ENCODE peak calls at places on chromosomes 6 and 20, in six cellular contexts. I is WERI-Rb-1; H is left ventricle myocardium inferior; Y is left lung; R is fibroblast of lung; N is CD8-positive, alpha-beta T cell. Z is an unnamed sample.

GRCh38 chr20:19735446-19735845 is 22.6 kb upstream of the RIN2 start:
- DNase-seq in I (no peak), H (peak; percentile 66), Y (peak; percentile 58), R (peak; percentile 85), N (no peak), Z (peak; percentile 88)

GRCh38 chr6:52176550-52176949 is 9.6 kb upstream of the IL17A start:
- DNase-seq in I (no peak), H (no peak), Y (no peak), R (no peak), N (no peak), Z (no peak)

GRCh38 chr6:127343753-127344659 is 597 bp upstream of the ECHDC1 start:
- DNase-seq in I (no peak), H (no peak), Y (no peak), R (peak; percentile 66), N (no peak), Z (no peak)

GRCh38 chr20:41361757-41362747 is 4.6 kb downstream of the EMILIN3 start:
- DNase-seq in I (no peak), H (no peak), Y (no peak), R (no peak), N (no peak), Z (peak; percentile 66)

GRCh38 chr6:24931296-24931695 is 4.5 kb downstream of the RIPOR2 start:
- DNase-seq in I (no peak), H (no peak), Y (no peak), R (peak; percentile 66), N (no peak), Z (no peak)

GRCh38 chr6:169345198-169345597 is 91.6 kb upstream of the THBS2 start:
- DNase-seq in I (no peak), H (no peak), Y (no peak), R (no peak), N (no peak), Z (no peak)

GRCh38 chr20:2295286-2295685 is 515 bp upstream of the TGM3 start:
- DNase-seq in I (no peak), H (no peak), Y (no peak), R (no peak), N (no peak), Z (no peak)

GRCh38 chr6:7216941-7217621 is 95.9 kb downstream of the SSR1 start:
- DNase-seq in I (no peak), H (peak; percentile 68), Y (no peak), R (peak; percentile 3), N (no peak), Z (peak; percentile 63)

DNA sequence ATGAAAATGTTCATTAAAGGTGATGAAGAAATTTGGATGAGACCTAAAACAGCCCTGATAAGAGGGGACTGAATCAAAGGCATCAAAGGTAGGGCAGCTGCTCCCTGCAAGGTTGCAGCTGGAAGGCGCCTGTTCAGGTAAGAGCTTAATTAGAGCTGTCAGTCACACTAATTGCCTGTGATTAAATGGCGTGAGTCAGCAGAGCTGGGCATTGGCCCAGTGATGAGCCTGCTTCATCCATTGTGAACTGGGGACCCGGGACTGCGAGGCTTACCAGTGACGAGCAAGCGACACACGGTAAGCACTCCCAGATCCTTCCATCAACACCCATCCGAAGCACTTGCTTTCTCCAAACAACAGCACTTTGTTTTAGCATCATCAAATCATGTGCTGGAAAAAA is 621.5 kb upstream of the CDH4 start:
- DNase-seq in I (peak; percentile 28), H (no peak), Y (no peak), R (no peak), N (no peak), Z (no peak)
- H3K9me3 ChIP-seq in I (peaks cover under 1% of the 10 kb centered on the region), H (peaks cover under 1% of the 10 kb centered on the region), Y (no peaks in the 10 kb centered on the region), R (no peaks in the 10 kb centered on the region), N (no peaks in the 10 kb centered on the region), Z (no peaks in the 10 kb centered on the region)

GRCh38 chr6:110296151-110297028 is 61.8 kb downstream of the METTL24 start:
- DNase-seq in I (peak; percentile 13), H (no peak), Y (no peak), R (no peak), N (no peak), Z (no peak)
- H3K4me3 ChIP-seq in I (no peak overlapping the region), H (no peak overlapping the region), Y (no peak overlapping the region), R (peak overlapping the region; percentile 19), N (no peak overlapping the region), Z (no peak overlapping the region)

DNA sequence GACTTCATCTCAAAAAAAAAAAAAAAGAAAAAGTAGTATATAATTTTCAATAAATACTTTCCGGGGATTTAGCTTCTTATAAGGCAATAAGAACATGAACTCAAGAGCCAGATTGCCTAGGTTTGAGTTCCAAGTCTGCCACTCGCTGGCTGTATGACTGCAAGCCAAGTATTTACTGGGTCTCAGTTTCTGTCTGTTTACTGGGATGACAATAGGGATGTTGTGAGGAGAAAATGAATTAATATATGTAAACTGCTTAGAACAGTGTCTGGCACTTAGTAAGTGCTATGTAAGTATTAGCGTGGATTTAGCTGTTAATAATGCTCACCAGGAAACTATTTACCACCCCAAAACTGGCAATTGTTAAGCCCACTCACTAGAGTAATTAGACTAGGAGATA is 26.9 kb upstream of the DST start:
- DNase-seq in I (no peak), H (no peak), Y (no peak), R (no peak), N (no peak), Z (no peak)
- H3K27ac ChIP-seq in I (peak overlapping the region; percentile 85), H (peak overlapping the region; percentile 86), Y (no peak overlapping the region), R (peak overlapping the region; percentile 32), N (no peak overlapping the region), Z (no peak overlapping the region)

GRCh38 chr20:29119141-29119540 is 2138.3 kb upstream of the DEFB115 start:
- DNase-seq in I (no peak), H (no peak), Y (no peak), R (no peak), N (no peak), Z (no peak)
- H3K9me3 ChIP-seq in I (no peaks in the 10 kb centered on the region), H (peaks cover 15% of the 10 kb centered on the region), Y (no peaks in the 10 kb centered on the region), R (peaks cover 3% of the 10 kb centered on the region), N (no peaks in the 10 kb centered on the region), Z (no peaks in the 10 kb centered on the region)

GRCh38 chr20:13571662-13572061 is 67.1 kb downstream of the TASP1 start:
- DNase-seq in I (no peak), H (no peak), Y (no peak), R (no peak), N (no peak), Z (no peak)
- H3K4me3 ChIP-seq in I (no peak overlapping the region), H (no peak overlapping the region), Y (no peak overlapping the region), R (no peak overlapping the region), N (no peak overlapping the region), Z (no peak overlapping the region)

GRCh38 chr20:50980851-50981713 is 22.5 kb downstream of the MOCS3 start:
- DNase-seq in I (peak; percentile 52), H (no peak), Y (peak; percentile 51), R (peak; percentile 50), N (peak; percentile 72), Z (peak; percentile 64)

GRCh38 chr20:50982372-50982771 is 23.8 kb downstream of the MOCS3 start:
- DNase-seq in I (no peak), H (no peak), Y (no peak), R (peak; percentile 67), N (no peak), Z (no peak)

GRCh38 chr20:50980071-50980681 is 21.6 kb downstream of the MOCS3 start:
- DNase-seq in I (no peak), H (no peak), Y (no peak), R (peak; percentile 100), N (no peak), Z (peak; percentile 42)

GRCh38 chr20:50977066-50978045 is 18.7 kb downstream of the MOCS3 start:
- DNase-seq in I (no peak), H (no peak), Y (no peak), R (no peak), N (no peak), Z (no peak)

GRCh38 chr20:50981714-50982048 is 23.1 kb downstream of the MOCS3 start:
- DNase-seq in I (no peak), H (no peak), Y (no peak), R (no peak), N (no peak), Z (no peak)
- H3K27ac ChIP-seq in I (no peak overlapping the region), H (no peak overlapping the region), Y (no peak overlapping the region), R (peak overlapping the region; percentile 19), N (no peak overlapping the region), Z (no peak overlapping the region)

GRCh38 chr6:151561238-151561637 is 67.4 kb downstream of the CCDC170 start:
- DNase-seq in I (no peak), H (no peak), Y (no peak), R (no peak), N (no peak), Z (no peak)
- H3K9me3 ChIP-seq in I (peaks cover 6% of the 10 kb centered on the region), H (peaks cover 68% of the 10 kb centered on the region), Y (no peaks in the 10 kb centered on the region), R (no peaks in the 10 kb centered on the region), N (peaks cover 5% of the 10 kb centered on the region), Z (peaks cover 7% of the 10 kb centered on the region)